ENCODE peak calls at places on chromosomes 6 and 20, in five cellular contexts. U is HepG2, Q is BJ, C is fibroblast of lung, D is upper lobe of right lung. V is an unnamed sample. For H3K36me3 and H3K27me3, the result is how much of the 10 kb centered on the place peaks cover.

GRCh38 chr6:169173532-169174268 is 79.9 kb downstream of the THBS2 start:
- DNase-seq in U (no peak), Q (no peak), C (peak), D (no peak), V (peak)

GRCh38 chr6:75563032-75563431 is 38.6 kb upstream of the SENP6 start:
- DNase-seq in U (peak), Q (no peak), C (peak), D (no peak), V (peak)

GRCh38 chr6:41216616-41217015 is 11.5 kb upstream of the TREML4 start:
- DNase-seq in U (no peak), Q (no peak), C (no peak), D (no peak), V (no peak)

GRCh38 chr6:169326067-169326799 is 72.6 kb upstream of the THBS2 start:
- DNase-seq in U (peak), Q (no peak), C (peak), D (no peak), V (peak)

GRCh38 chr20:36542019-36542488 is 735 bp downstream of the MYL9 start:
- DNase-seq in U (peak), Q (no peak), C (peak), D (no peak), V (peak)

GRCh38 chr20:2234788-2235187 is 61.0 kb upstream of the TGM3 start:
- DNase-seq in U (no peak), Q (no peak), C (peak), D (no peak), V (no peak)

GRCh38 chr20:20658871-20659415 is 53.5 kb downstream of the RALGAPA2 start:
- DNase-seq in U (no peak), Q (no peak), C (no peak), D (no peak), V (no peak)

GRCh38 chr6:29529956-29530355 is 29.6 kb downstream of the UBD start:
- DNase-seq in U (no peak), Q (no peak), C (no peak), D (no peak), V (no peak)

GRCh38 chr6:162543221-162543620 is 184.3 kb downstream of the PRKN start:
- DNase-seq in U (no peak), Q (no peak), C (no peak), D (no peak), V (no peak)

GRCh38 chr6:108118359-108118724 is 43.8 kb upstream of the OSTM1 start:
- DNase-seq in U (no peak), Q (no peak), C (no peak), D (no peak), V (no peak)

GRCh38 chr6:35318200-35318844 is 20.7 kb downstream of the DEF6 start:
- DNase-seq in U (peak), Q (no peak), C (peak), D (peak), V (peak)

GRCh38 chr6:75101896-75102680 is 103.8 kb downstream of the COL12A1 start:
- DNase-seq in U (no peak), Q (peak), C (peak), D (no peak), V (no peak)

GRCh38 chr6:4941782-4942672 is 61.8 kb downstream of the RPP40 start:
- DNase-seq in U (peak), Q (peak), C (peak), D (no peak), V (peak)

GRCh38 chr6:54327631-54328030 is 19.4 kb downstream of the TINAG start:
- DNase-seq in U (no peak), Q (no peak), C (peak), D (no peak), V (no peak)

GRCh38 chr6:41604006-41604405 is 34.3 kb upstream of the MDFI start:
- DNase-seq in U (no peak), Q (no peak), C (no peak), D (peak), V (no peak)

GRCh38 chr20:46695888-46696287 is 6.6 kb upstream of the TP53RK start:
- DNase-seq in U (no peak), Q (peak), C (peak), D (no peak), V (no peak)

GRCh38 chr6:14270925-14271791 is 153.6 kb downstream of the CD83 start:
- DNase-seq in U (no peak), Q (peak), C (peak), D (no peak), V (peak)

GRCh38 chr6:90442366-90442765 is 144.5 kb downstream of the MAP3K7 start:
- DNase-seq in U (no peak), Q (no peak), C (peak), D (no peak), V (no peak)

GRCh38 chr20:16544949-16545348 is 28.3 kb downstream of the KIF16B start:
- DNase-seq in U (no peak), Q (no peak), C (no peak), D (no peak), V (no peak)

GRCh38 chr6:45718901-45719300 is 296.8 kb downstream of the CLIC5 start:
- DNase-seq in U (no peak), Q (no peak), C (peak), D (no peak), V (no peak)

GRCh38 chr6:33668914-33669313 is 42.6 kb downstream of the UQCC2 start:
- DNase-seq in U (no peak), Q (no peak), C (no peak), D (peak), V (peak)

GRCh38 chr6:158519354-158519753 is 40.5 kb upstream of the TMEM181 start:
- DNase-seq in U (no peak), Q (no peak), C (no peak), D (no peak), V (no peak)

GRCh38 chr20:17967595-17968365 is 814 bp downstream of the SNX5 start:
- DNase-seq in U (no peak), Q (no peak), C (peak), D (no peak), V (no peak)

GRCh38 chr6:116461563-116462507 is 660 bp downstream of the CALHM6 start:
- DNase-seq in U (no peak), Q (no peak), C (peak), D (peak), V (no peak)

GRCh38 chr20:62246872-62247652 is 8.7 kb downstream of the OSBPL2 start:
- DNase-seq in U (peak), Q (no peak), C (no peak), D (no peak), V (no peak)

GRCh38 chr6:118678866-118679265 is 27.5 kb upstream of the CEP85L start:
- DNase-seq in U (no peak), Q (no peak), C (peak), D (no peak), V (peak)

GRCh38 chr6:87808005-87808757 is 106.1 kb upstream of the AKIRIN2 start:
- DNase-seq in U (no peak), Q (peak), C (peak), D (no peak), V (peak)

GRCh38 chr6:144055121-144055931 is 40.0 kb downstream of the SF3B5 start:
- DNase-seq in U (no peak), Q (no peak), C (no peak), D (no peak), V (no peak)

GRCh38 chr6:142440603-142441293 is 138.9 kb downstream of the ADGRG6 start:
- DNase-seq in U (no peak), Q (no peak), C (no peak), D (no peak), V (no peak)
- H3K36me3 ChIP-seq in U (half or more), Q (under half), C (under half), D (under half), V (under half)

GRCh38 chr20:38338849-38339520 is 7.3 kb upstream of the LBP start:
- DNase-seq in U (no peak), Q (no peak), C (no peak), D (no peak), V (peak)
- TF ChIP-seq CTCF in U (peak), Q (peak), C (peak), D (no peak), V (peak)

GRCh38 chr20:50297498-50298348 is 107.1 kb downstream of the CEBPB start:
- DNase-seq in U (no peak), Q (no peak), C (no peak), D (no peak), V (no peak)
- H3K27me3 ChIP-seq in U (under half), Q (under half), C (under half), D (under half), V (under half)

GRCh38 chr6:15453622-15454021 is 207.8 kb downstream of the JARID2 start:
- DNase-seq in U (no peak), Q (no peak), C (no peak), D (no peak), V (no peak)

GRCh38 chr6:15453186-15453585 is 207.3 kb downstream of the JARID2 start:
- DNase-seq in U (no peak), Q (no peak), C (no peak), D (no peak), V (no peak)

GRCh38 chr6:15451738-15452137 is 205.9 kb downstream of the JARID2 start:
- DNase-seq in U (no peak), Q (no peak), C (no peak), D (no peak), V (no peak)

GRCh38 chr6:15449001-15449400 is 203.1 kb downstream of the JARID2 start:
- DNase-seq in U (no peak), Q (no peak), C (no peak), D (no peak), V (no peak)

GRCh38 chr6:15452182-15452941 is 206.5 kb downstream of the JARID2 start:
- DNase-seq in U (no peak), Q (no peak), C (no peak), D (no peak), V (no peak)
- H3K36me3 ChIP-seq in U (under half), Q (under half), C (under half), D (under half), V (under half)

DNA sequence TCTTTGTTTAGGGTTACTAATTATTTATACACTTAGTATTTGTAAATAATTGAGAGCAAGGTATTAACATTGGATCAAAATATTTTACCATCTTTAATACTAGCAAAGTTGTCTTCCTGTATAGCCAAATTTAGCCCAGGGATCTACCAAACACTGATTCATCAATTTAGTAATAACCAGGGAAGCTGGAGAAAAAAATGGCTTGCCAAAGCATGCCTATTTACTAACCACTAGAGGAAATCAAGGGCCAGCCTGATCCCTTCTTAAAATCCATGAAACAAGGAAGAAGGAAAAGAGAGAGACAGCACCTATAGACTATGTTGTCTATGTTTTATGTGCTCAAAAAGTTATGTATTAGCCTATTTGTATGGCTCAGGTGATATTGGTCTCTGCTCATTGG is 450.3 kb upstream of the GJE1 start:
- DNase-seq in U (no peak), Q (no peak), C (no peak), D (no peak), V (peak)
- TF ChIP-seq CTCF in U (no peak), Q (no peak), C (no peak), D (no peak), V (no peak)